ENCODE peak calls at places on chromosomes 12 and 14, in four cellular contexts. G is IMR-90, A is uterus, I is omental fat pad. P is an unnamed sample.

GRCh38 chr12:52181757-52182156 is 10.1 kb downstream of the KRT80 start:
- DNase-seq in G (peak; percentile 89), I (no peak), A (no peak), P (no peak)

GRCh38 chr12:132831771-132832170 is 3.1 kb upstream of the GOLGA3 start:
- DNase-seq in I (no peak), G (no peak), A (no peak), P (no peak)

GRCh38 chr14:92846162-92846897 is 52.2 kb downstream of the GOLGA5 start:
- DNase-seq in A (no peak), I (no peak), G (peak; percentile 82), P (no peak)

GRCh38 chr12:130987151-130987931 is 33.6 kb downstream of the ADGRD1 start:
- DNase-seq in I (no peak), A (no peak), G (no peak), P (no peak)

GRCh38 chr14:65487783-65488578 is 75.5 kb downstream of the FUT8 start:
- DNase-seq in I (no peak), G (no peak), A (no peak), P (no peak)

GRCh38 chr12:55499810-55500252 is 7.7 kb downstream of the OR6C68 start:
- DNase-seq in G (no peak), A (no peak), I (no peak), P (no peak)

GRCh38 chr14:71141701-71142374 is 234.6 kb downstream of the PCNX1 start:
- DNase-seq in A (no peak), G (peak; percentile 59), I (no peak), P (no peak)

GRCh38 chr12:79055926-79056674 is 191.5 kb downstream of the SYT1 start:
- DNase-seq in I (no peak), A (no peak), G (peak; percentile 92), P (no peak)

GRCh38 chr14:85619866-85620265 is 89.9 kb downstream of the FLRT2 start:
- DNase-seq in I (no peak), A (no peak), G (peak; percentile 4), P (no peak)

GRCh38 chr12:52358575-52359350 is 8.5 kb downstream of the KRT85 start:
- DNase-seq in A (no peak), I (no peak), G (no peak), P (no peak)

GRCh38 chr14:95535226-95536021 is 574 bp downstream of the GLRX5 start:
- DNase-seq in I (no peak), G (no peak), A (no peak), P (no peak)

GRCh38 chr12:24845615-24846014 is 103.3 kb downstream of the BCAT1 start:
- DNase-seq in I (no peak), A (no peak), G (peak; percentile 28), P (no peak)

GRCh38 chr12:56078931-56079728 is 835 bp upstream of the ERBB3 start:
- DNase-seq in I (peak; percentile 54), G (peak; percentile 74), A (peak; percentile 83), P (peak; percentile 88)

GRCh38 chr12:27560126-27560525 is 36.1 kb downstream of the PPFIBP1 start:
- DNase-seq in A (no peak), G (no peak), I (no peak), P (no peak)

GRCh38 chr12:124720019-124720686 is 143.5 kb downstream of the SCARB1 start:
- DNase-seq in I (no peak), G (peak; percentile 82), A (peak; percentile 76), P (no peak)

GRCh38 chr14:90060312-90060964 is 1.4 kb upstream of the KCNK13 start:
- DNase-seq in A (no peak), G (peak; percentile 51), I (no peak), P (peak; percentile 76)

GRCh38 chr12:51895378-51896135 is 7.7 kb downstream of the ANKRD33 start:
- DNase-seq in A (no peak), G (no peak), I (peak; percentile 21), P (no peak)

GRCh38 chr12:20490213-20490612 is 121.9 kb downstream of the PDE3A start:
- DNase-seq in I (no peak), A (no peak), G (peak; percentile 35), P (no peak)

GRCh38 chr12:50089730-50090129 is 4.6 kb downstream of the SMARCD1 start:
- DNase-seq in I (no peak), A (no peak), G (no peak), P (no peak)

GRCh38 chr14:73239463-73240241 is 2.3 kb downstream of the PAPLN start:
- DNase-seq in A (peak; percentile 70), I (no peak), G (peak; percentile 49), P (no peak)

GRCh38 chr14:94101748-94102147 is 8.8 kb upstream of the IFI27 start:
- DNase-seq in I (no peak), A (no peak), G (no peak), P (no peak)

GRCh38 chr14:65732112-65732511 is 319.6 kb downstream of the FUT8 start:
- DNase-seq in I (no peak), A (no peak), G (no peak), P (no peak)

GRCh38 chr12:65171073-65171472 is 1.7 kb downstream of the LEMD3 start:
- DNase-seq in A (no peak), I (no peak), G (peak; percentile 46), P (no peak)

GRCh38 chr14:77303417-77304156 is 17.1 kb downstream of the POMT2 start:
- DNase-seq in G (peak; percentile 97), A (no peak), I (no peak), P (no peak)

GRCh38 chr12:132450391-132451171 is 39.4 kb upstream of the FBRSL1 start:
- DNase-seq in I (no peak), G (no peak), A (no peak), P (no peak)

GRCh38 chr14:37369446-37369845 is 171.7 kb downstream of the MIPOL1 start:
- DNase-seq in I (no peak), G (no peak), A (no peak), P (no peak)

GRCh38 chr14:57871487-57872080 is 5.7 kb upstream of the SLC35F4 start:
- DNase-seq in I (no peak), G (peak; percentile 28), A (no peak), P (no peak)

GRCh38 chr12:91349451-91349850 is 166.8 kb upstream of the DCN start:
- DNase-seq in G (peak; percentile 49), I (no peak), A (no peak), P (no peak)

GRCh38 chr12:85923767-85924331 is 49.8 kb downstream of the NTS start:
- DNase-seq in A (no peak), I (no peak), G (peak; percentile 49), P (no peak)

GRCh38 chr14:24693353-24693737 is 59.4 kb upstream of the GZMB start:
- DNase-seq in G (no peak), I (no peak), A (no peak), P (no peak)

GRCh38 chr14:105420141-105420975 is 731 bp downstream of the MTA1 start:
- DNase-seq in A (no peak), G (no peak), I (no peak), P (no peak)

GRCh38 chr12:55906056-55906455 is 21.6 kb downstream of the PYM1 start:
- DNase-seq in G (peak; percentile 76), A (no peak), I (no peak), P (no peak)

GRCh38 chr14:50001146-50001998 is 108.5 kb downstream of the ARF6 start:
- DNase-seq in I (no peak), G (peak; percentile 70), A (peak; percentile 44), P (peak; percentile 73)

GRCh38 chr14:55976619-55977018 is 141.6 kb upstream of the PELI2 start:
- DNase-seq in I (no peak), G (no peak), A (no peak), P (no peak)

GRCh38 chr14:91231446-91231845 is 13.1 kb downstream of the GPR68 start:
- DNase-seq in I (no peak), G (peak; percentile 15), A (no peak), P (no peak)

GRCh38 chr12:7638064-7638763 is 27.5 kb downstream of the APOBEC1 start:
- DNase-seq in I (no peak), A (no peak), G (no peak), P (no peak)

GRCh38 chr12:122830517-122831214 is 4.6 kb upstream of the HIP1R start:
- DNase-seq in G (peak; percentile 81), I (no peak), A (no peak), P (no peak)

GRCh38 chr12:132328282-132329029 is 933 bp downstream of the GALNT9 start:
- DNase-seq in I (no peak), G (no peak), A (no peak), P (no peak)

GRCh38 chr14:73723799-73724621 is 9.8 kb upstream of the PNMA1 start:
- DNase-seq in G (peak; percentile 97), I (peak; percentile 64), A (peak; percentile 92), P (no peak)

GRCh38 chr12:66688836-66689439 is 10.1 kb upstream of the GRIP1 start:
- DNase-seq in A (no peak), G (peak; percentile 1), I (no peak), P (no peak)

GRCh38 chr12:113092478-113093408 is 36.2 kb downstream of the DTX1 start:
- DNase-seq in A (no peak), I (no peak), G (no peak), P (no peak)
- TF ChIP-seq CTCF in A (no peak), I (no peak), G (no peak), P (no peak)

GRCh38 chr12:110090266-110091135 is 33.7 kb upstream of the IFT81 start:
- DNase-seq in A (no peak), G (no peak), I (no peak), P (no peak)
- TF ChIP-seq CTCF in A (no peak), G (no peak), I (no peak), P (no peak)

DNA sequence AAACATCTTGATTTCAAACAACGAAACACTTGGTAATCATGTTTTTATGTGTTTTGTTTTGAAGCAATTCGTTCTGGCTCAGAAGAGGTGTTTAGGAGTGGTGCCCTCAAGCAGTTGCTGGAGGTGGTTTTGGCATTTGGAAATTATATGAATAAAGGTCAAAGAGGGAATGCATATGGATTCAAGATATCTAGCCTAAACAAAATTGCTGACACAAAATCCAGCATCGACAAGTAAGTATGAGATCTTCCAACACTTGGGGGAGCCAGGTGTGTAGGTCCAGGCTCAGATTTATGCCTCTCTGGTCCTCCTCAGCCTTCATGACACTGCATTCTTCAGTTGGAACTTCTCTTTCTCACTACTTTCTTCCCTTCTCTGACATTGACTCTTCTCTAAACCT is 110.1 kb downstream of the GPR135 start:
- DNase-seq in G (no peak), A (no peak), I (no peak), P (no peak)
- TF ChIP-seq CTCF in G (no peak), A (no peak), I (no peak), P (no peak)

DNA sequence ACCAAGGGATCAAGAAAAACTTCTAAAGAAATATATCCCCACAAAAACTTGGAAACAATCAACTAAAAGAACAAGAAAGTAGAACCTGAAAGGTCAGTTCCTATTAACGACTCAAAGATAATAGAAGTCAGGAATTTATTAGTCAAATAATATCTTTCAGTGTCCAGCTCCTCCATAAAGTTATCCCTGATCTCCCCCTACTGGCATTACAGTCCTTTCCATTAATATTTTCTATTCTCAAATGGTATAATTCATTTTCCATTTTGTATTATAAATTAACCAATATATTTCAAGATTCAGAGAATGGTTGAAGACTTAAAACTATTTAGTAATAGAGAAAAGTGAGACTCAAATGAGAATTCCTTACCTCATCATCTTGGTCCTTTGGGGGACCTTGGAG is 11.6 kb upstream of the SUPT16H start:
- DNase-seq in I (no peak), G (no peak), A (no peak), P (no peak)
- TF ChIP-seq CTCF in I (no peak), G (peak; percentile 11), A (no peak), P (peak; percentile 26)

P was measured in type B pancreatic cell.